ENCODE peak calls at places on chromosomes 3 and 15, in ten cellular contexts. X is stimulated activated CD4-positive, alpha-beta T cell treated with anti-CD3 and anti-CD28 coated beads, Interleukin-4, amount 100 ng/mL, for 24 hours; L is activated naive CD4-positive, alpha-beta T cell; C is HEK293T; D is activated CD8-positive, alpha-beta memory T cell treated with anti-CD3 and anti-CD28 coated beads, Interleukin-2, amount 50 U/mL, for 4 hours; Z is GM10248; T is NCI-H446; Y is NCI-H2081 treated with DMSO at 0.1 percent for 48 hours; W is left ventricle myocardium inferior; R is AG20443. S is an unnamed sample.

GRCh38 chr3:177479630-177480029 is 282.3 kb upstream of the TBL1XR1 start:
- DNase-seq in R (no peak), C (no peak), Z (no peak), Y (no peak), D (no peak), W (no peak), L (no peak), X (no peak), T (no peak), S (no peak)

GRCh38 chr3:121957674-121958419 is 63.6 kb downstream of the SLC15A2 start:
- DNase-seq in L (no peak), Z (no peak), W (no peak), D (no peak), C (no peak), R (no peak), X (no peak), Y (no peak), T (no peak), S (no peak)

GRCh38 chr3:43817081-43817480 is 126.3 kb downstream of the ABHD5 start:
- DNase-seq in Z (no peak), L (no peak), Y (no peak), W (no peak), T (no peak), R (no peak), C (no peak), X (no peak), D (no peak), S (no peak)

GRCh38 chr3:197590313-197590962 is 34.7 kb upstream of the BDH1 start:
- DNase-seq in X (no peak), L (no peak), Y (no peak), T (no peak), W (no peak), C (no peak), D (no peak), R (no peak), Z (peak), S (no peak)

GRCh38 chr3:71078723-71079525 is 504.6 kb downstream of the FOXP1 start:
- DNase-seq in X (no peak), W (no peak), D (no peak), C (no peak), R (no peak), T (no peak), Z (no peak), Y (no peak), L (no peak), S (no peak)

GRCh38 chr15:78668987-78669386 is 28.0 kb upstream of the CHRNB4 start:
- DNase-seq in Y (no peak), W (no peak), C (no peak), R (no peak), D (no peak), X (no peak), Z (no peak), T (no peak), L (no peak), S (no peak)

GRCh38 chr15:71599404-71600225 is 210.7 kb upstream of the NR2E3 start:
- DNase-seq in X (no peak), D (no peak), Z (no peak), T (no peak), R (peak), Y (no peak), L (no peak), C (no peak), W (peak), S (no peak)

GRCh38 chr3:21750831-21751391 is at the start of gene ZNF385D:
- DNase-seq in Z (no peak), R (peak), Y (no peak), X (no peak), D (no peak), C (peak), W (peak), L (no peak), T (peak), S (no peak)

GRCh38 chr15:94029495-94029894 is 201.9 kb upstream of the MCTP2 start:
- DNase-seq in C (no peak), L (no peak), X (no peak), Y (no peak), D (no peak), Z (no peak), R (no peak), W (no peak), T (no peak), S (no peak)

GRCh38 chr3:135136361-135137100 is 341.5 kb downstream of the EPHB1 start:
- DNase-seq in X (no peak), R (no peak), Z (no peak), L (no peak), T (no peak), Y (no peak), D (no peak), C (no peak), W (no peak), S (no peak)

GRCh38 chr3:108123326-108123725 is 32.5 kb upstream of the CD47 start:
- DNase-seq in T (no peak), C (no peak), Y (no peak), L (no peak), D (no peak), X (no peak), Z (no peak), R (no peak), W (no peak), S (no peak)

GRCh38 chr15:57485869-57486268 is 105.8 kb upstream of the MYZAP start:
- DNase-seq in Z (no peak), D (no peak), Y (no peak), T (no peak), C (no peak), L (no peak), W (no peak), X (no peak), R (peak), S (peak)

GRCh38 chr3:50632450-50632849 is 15.5 kb downstream of the MAPKAPK3 start:
- DNase-seq in T (no peak), Z (peak), W (no peak), R (no peak), C (peak), X (no peak), Y (no peak), L (no peak), D (no peak), S (no peak)

GRCh38 chr3:60160105-60160791 is 1091.0 kb downstream of the FHIT start:
- DNase-seq in X (no peak), W (no peak), Z (no peak), T (no peak), Y (no peak), D (no peak), R (no peak), L (no peak), C (no peak), S (no peak)

GRCh38 chr15:77636209-77636608 is 3.5 kb upstream of the LINGO1 start:
- DNase-seq in X (no peak), L (no peak), Z (no peak), D (no peak), C (no peak), W (no peak), T (no peak), Y (no peak), R (no peak), S (no peak)

GRCh38 chr15:68599560-68600071 is 20.8 kb downstream of the CORO2B start:
- DNase-seq in Z (no peak), Y (no peak), W (peak), C (no peak), X (no peak), L (no peak), T (peak), R (peak), D (no peak), S (peak)

GRCh38 chr15:88981244-88982215 is 68.4 kb upstream of the MFGE8 start:
- DNase-seq in L (no peak), R (no peak), X (no peak), D (no peak), C (no peak), W (no peak), Y (no peak), T (no peak), Z (no peak), S (no peak)

GRCh38 chr15:78308422-78309021 is 9.1 kb upstream of the SKIC8 start:
- DNase-seq in Z (peak), T (peak), X (peak), L (no peak), Y (no peak), D (peak), C (peak), R (peak), W (peak), S (peak)

GRCh38 chr3:73235768-73236167 is 174.3 kb downstream of the EBLN2 start:
- DNase-seq in R (no peak), T (no peak), W (no peak), Y (no peak), X (no peak), D (no peak), Z (no peak), C (no peak), L (no peak), S (no peak)

GRCh38 chr3:150147776-150148175 is 177.1 kb upstream of the PFN2 start:
- DNase-seq in L (no peak), Y (no peak), D (no peak), X (no peak), T (no peak), W (no peak), C (no peak), Z (no peak), R (no peak), S (no peak)

GRCh38 chr3:65568497-65568896 is 470.2 kb downstream of the MAGI1 start:
- DNase-seq in L (no peak), Y (no peak), T (no peak), D (no peak), C (no peak), R (no peak), Z (no peak), W (no peak), X (no peak), S (no peak)

GRCh38 chr3:66538390-66538789 is 37.6 kb upstream of the LRIG1 start:
- DNase-seq in W (no peak), D (no peak), L (no peak), R (no peak), T (peak), X (no peak), C (no peak), Y (no peak), Z (no peak), S (no peak)

GRCh38 chr3:65961733-65962132 is 77.0 kb downstream of the MAGI1 start:
- DNase-seq in Z (no peak), X (no peak), D (no peak), L (no peak), Y (no peak), W (no peak), T (no peak), R (no peak), C (no peak), S (peak)

GRCh38 chr3:73060302-73060723 is 1.1 kb upstream of the EBLN2 start:
- DNase-seq in Z (no peak), W (no peak), R (no peak), X (no peak), Y (no peak), L (no peak), T (no peak), D (no peak), C (no peak), S (no peak)

GRCh38 chr3:72888546-72889309 is 882 bp downstream of the GXYLT2 start:
- DNase-seq in W (no peak), Y (no peak), L (no peak), C (no peak), D (no peak), X (no peak), R (no peak), Z (no peak), T (peak), S (no peak)

GRCh38 chr15:55587321-55588069 is 650 bp downstream of the PYGO1 start:
- DNase-seq in Y (no peak), L (no peak), T (peak), W (peak), R (peak), D (no peak), C (peak), Z (no peak), X (no peak), S (peak)

GRCh38 chr15:76135516-76135915 is 75.7 kb downstream of the TMEM266 start:
- DNase-seq in L (no peak), Z (no peak), W (no peak), T (no peak), C (no peak), R (no peak), X (no peak), Y (no peak), D (no peak), S (no peak)

GRCh38 chr3:66598168-66598567 is 97.3 kb upstream of the LRIG1 start:
- DNase-seq in Z (no peak), R (peak), Y (no peak), X (no peak), D (no peak), C (no peak), L (no peak), W (no peak), T (peak), S (no peak)

GRCh38 chr15:94968133-94968532 is 736.8 kb downstream of the MCTP2 start:
- DNase-seq in L (no peak), Y (no peak), Z (no peak), R (no peak), W (no peak), X (no peak), D (no peak), T (no peak), C (no peak), S (no peak)

GRCh38 chr3:128873623-128874022 is 5.8 kb upstream of the ACAD9 start:
- DNase-seq in C (no peak), L (no peak), X (no peak), Z (no peak), R (no peak), Y (no peak), W (no peak), T (no peak), D (no peak), S (no peak)